ENCODE peak calls at places on chromosomes 7 and 10, in six cellular contexts. B, C, W, X, H and M are unnamed samples. For H3K27me3, the result is how much of the 10 kb centered on the place peaks cover.

GRCh38 chr7:136114966-136115762 is 138.0 kb upstream of the MTPN start:
- DNase-seq in B (peak), C (no peak), W (peak), X (peak), H (no peak), M (peak)

GRCh38 chr10:74728225-74728624 is 98.2 kb upstream of the KAT6B start:
- DNase-seq in B (no peak), C (no peak), W (no peak), X (no peak), H (no peak), M (no peak)

GRCh38 chr7:137804819-137805218 is 42.0 kb downstream of the DGKI start:
- DNase-seq in B (no peak), C (no peak), W (no peak), X (no peak), H (no peak), M (no peak)

GRCh38 chr7:116628971-116629586 is 42.9 kb upstream of the MET start:
- DNase-seq in B (peak), C (no peak), W (peak), X (no peak), H (peak), M (peak)

GRCh38 chr7:78203042-78203720 is 404.6 kb downstream of the PHTF2 start:
- DNase-seq in B (no peak), C (no peak), W (no peak), X (no peak), H (no peak), M (no peak)

GRCh38 chr10:1149793-1150637 is 93.8 kb downstream of the WDR37 start:
- DNase-seq in B (peak), C (peak), W (peak), X (no peak), H (no peak), M (peak)

GRCh38 chr10:3068968-3069737 is 1.8 kb downstream of the PFKP start:
- DNase-seq in B (no peak), C (no peak), W (no peak), X (no peak), H (no peak), M (peak)

GRCh38 chr10:49161411-49161997 is 26.7 kb downstream of the TMEM273 start:
- DNase-seq in B (no peak), C (no peak), W (no peak), X (no peak), H (no peak), M (peak)

GRCh38 chr10:97713828-97714400 is 384 bp downstream of the MARVELD1 start:
- DNase-seq in B (peak), C (peak), W (peak), X (peak), H (no peak), M (peak)

GRCh38 chr10:130654726-130655125 is 518.5 kb downstream of the GLRX3 start:
- DNase-seq in B (no peak), C (no peak), W (no peak), X (no peak), H (no peak), M (no peak)

GRCh38 chr7:1706721-1707613 is 36.9 kb downstream of the ELFN1 start:
- DNase-seq in B (peak), C (no peak), W (no peak), X (peak), H (no peak), M (no peak)

GRCh38 chr10:97235353-97235752 is 49.6 kb upstream of the SLIT1 start:
- DNase-seq in B (no peak), C (no peak), W (no peak), X (no peak), H (no peak), M (no peak)

GRCh38 chr10:127908106-127908957 is 1.4 kb downstream of the PTPRE start:
- DNase-seq in B (no peak), C (peak), W (peak), X (no peak), H (no peak), M (no peak)

GRCh38 chr7:22182139-22182538 is 174.8 kb downstream of the RAPGEF5 start:
- DNase-seq in B (no peak), C (no peak), W (no peak), X (no peak), H (no peak), M (no peak)

GRCh38 chr10:132001238-132001977 is 19.7 kb upstream of the BNIP3 start:
- DNase-seq in B (no peak), C (no peak), W (no peak), X (peak), H (no peak), M (no peak)

GRCh38 chr7:130667593-130668257 is 823 bp downstream of the COPG2 start:
- DNase-seq in B (no peak), C (peak), W (no peak), X (no peak), H (peak), M (peak)

GRCh38 chr10:5550621-5551530 is 26.1 kb downstream of the CALML3 start:
- DNase-seq in B (no peak), C (no peak), W (no peak), X (no peak), H (no peak), M (no peak)

GRCh38 chr7:131530137-131530536 is 26.3 kb downstream of the PODXL start:
- DNase-seq in B (no peak), C (no peak), W (no peak), X (no peak), H (no peak), M (no peak)

GRCh38 chr7:128454808-128455555 is 696 bp upstream of the HILPDA start:
- DNase-seq in B (no peak), C (no peak), W (no peak), X (no peak), H (no peak), M (no peak)

GRCh38 chr7:92813390-92814024 is 22.9 kb downstream of the CDK6 start:
- DNase-seq in B (no peak), C (no peak), W (no peak), X (no peak), H (no peak), M (no peak)

GRCh38 chr10:109987413-109987812 is 20.4 kb upstream of the ADD3 start:
- DNase-seq in B (no peak), C (no peak), W (no peak), X (no peak), H (no peak), M (no peak)

GRCh38 chr7:374706-375490 is 84.9 kb downstream of the FOXL3 start:
- DNase-seq in B (peak), C (no peak), W (no peak), X (no peak), H (no peak), M (no peak)

GRCh38 chr10:45265995-45266394 is 49.4 kb downstream of the OR13A1 start:
- DNase-seq in B (no peak), C (no peak), W (no peak), X (no peak), H (no peak), M (no peak)

GRCh38 chr7:38873433-38873832 is 35.6 kb downstream of the VPS41 start:
- DNase-seq in B (no peak), C (no peak), W (no peak), X (no peak), H (no peak), M (no peak)

GRCh38 chr10:72803119-72803505 is 90.4 kb upstream of the OIT3 start:
- DNase-seq in B (no peak), C (no peak), W (no peak), X (no peak), H (no peak), M (no peak)

GRCh38 chr7:74452748-74453320 is 872 bp upstream of the GTF2IRD1 start:
- DNase-seq in B (no peak), C (no peak), W (no peak), X (peak), H (no peak), M (peak)

GRCh38 chr10:78502208-78502943 is 468.7 kb downstream of the RPS24 start:
- DNase-seq in B (no peak), C (peak), W (no peak), X (no peak), H (no peak), M (no peak)

GRCh38 chr10:74227697-74228424 is 76.8 kb downstream of the ADK start:
- DNase-seq in B (no peak), C (no peak), W (no peak), X (no peak), H (no peak), M (peak)

GRCh38 chr7:46089281-46089680 is 168.2 kb upstream of the IGFBP3 start:
- DNase-seq in B (no peak), C (no peak), W (no peak), X (no peak), H (no peak), M (no peak)

GRCh38 chr7:75854233-75854632 is 24.6 kb upstream of the RHBDD2 start:
- DNase-seq in B (no peak), C (no peak), W (no peak), X (no peak), H (no peak), M (no peak)

GRCh38 chr7:155257482-155258232 is 40.0 kb upstream of the INSIG1 start:
- DNase-seq in B (peak), C (no peak), W (peak), X (no peak), H (peak), M (peak)

GRCh38 chr7:134627109-134627774 is 19.4 kb upstream of the BPGM start:
- DNase-seq in B (no peak), C (no peak), W (no peak), X (no peak), H (no peak), M (no peak)

GRCh38 chr7:134627775-134628153 is 18.9 kb upstream of the BPGM start:
- DNase-seq in B (no peak), C (no peak), W (no peak), X (no peak), H (no peak), M (no peak)

GRCh38 chr7:134622303-134622995 is 24.2 kb upstream of the BPGM start:
- DNase-seq in B (no peak), C (no peak), W (no peak), X (no peak), H (no peak), M (no peak)

GRCh38 chr7:134623193-134623592 is 23.5 kb upstream of the BPGM start:
- DNase-seq in B (no peak), C (no peak), W (no peak), X (no peak), H (no peak), M (no peak)

GRCh38 chr7:134625571-134625970 is 21.1 kb upstream of the BPGM start:
- DNase-seq in B (no peak), C (no peak), W (no peak), X (no peak), H (no peak), M (no peak)
- H3K27me3 ChIP-seq in B (under half), C (under half), W (under half), X (under half), H (under half), M (under half)

GRCh38 chr7:104272767-104273384 is 55.5 kb upstream of the LHFPL3 start:
- DNase-seq in B (no peak), C (no peak), W (no peak), X (peak), H (no peak), M (peak)
- H3K27me3 ChIP-seq in B (under half), C (under half), W (under half), X (under half), H (under half), M (under half)

DNA sequence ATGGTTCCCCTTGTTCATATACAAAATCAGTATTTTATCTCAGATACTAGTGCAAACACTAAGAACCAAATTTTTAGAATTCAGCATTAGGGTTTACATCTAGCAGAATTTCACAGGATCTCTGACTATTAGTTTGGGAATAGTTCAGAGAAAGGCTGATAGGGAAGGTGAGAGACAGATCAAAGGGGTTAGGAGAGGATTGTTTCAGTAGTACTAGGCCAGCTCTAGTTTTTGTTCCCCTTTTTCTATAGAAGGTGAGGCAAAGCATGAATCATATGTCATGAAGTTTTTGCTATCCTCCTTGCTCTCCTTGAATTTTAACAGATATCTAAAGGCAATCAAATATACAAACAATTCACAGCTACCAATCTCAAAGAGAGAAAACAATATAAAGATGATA is 26.1 kb upstream of the CTNNA3 start:
- DNase-seq in B (no peak), C (no peak), W (no peak), X (no peak), H (no peak), M (no peak)
- H3K27me3 ChIP-seq in B (under half), C (under half), W (under half), X (under half), H (under half), M (under half)

DNA sequence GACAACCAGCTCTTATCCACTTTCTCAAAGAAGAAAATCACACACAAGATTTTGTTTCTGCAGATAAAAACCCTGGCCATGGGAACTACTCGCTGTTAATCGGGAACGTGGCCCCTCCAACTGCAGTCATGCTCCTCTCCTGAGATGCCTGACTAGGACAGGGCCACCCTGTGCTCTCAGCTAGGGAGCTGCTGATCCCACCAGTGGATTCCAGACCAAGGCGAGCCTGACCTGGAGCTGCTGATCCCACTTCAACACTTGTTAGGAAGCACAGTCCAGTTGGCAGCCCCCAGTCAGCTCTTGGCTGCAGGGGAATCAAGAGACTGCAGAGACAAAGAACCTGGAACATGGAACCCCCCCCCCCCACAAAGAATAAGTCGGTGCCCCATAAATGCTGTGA is 474.3 kb upstream of the MGMT start:
- DNase-seq in B (no peak), C (no peak), W (no peak), X (no peak), H (no peak), M (no peak)
- H3K27me3 ChIP-seq in B (under half), C (under half), W (under half), X (under half), H (under half), M (under half)

DNA sequence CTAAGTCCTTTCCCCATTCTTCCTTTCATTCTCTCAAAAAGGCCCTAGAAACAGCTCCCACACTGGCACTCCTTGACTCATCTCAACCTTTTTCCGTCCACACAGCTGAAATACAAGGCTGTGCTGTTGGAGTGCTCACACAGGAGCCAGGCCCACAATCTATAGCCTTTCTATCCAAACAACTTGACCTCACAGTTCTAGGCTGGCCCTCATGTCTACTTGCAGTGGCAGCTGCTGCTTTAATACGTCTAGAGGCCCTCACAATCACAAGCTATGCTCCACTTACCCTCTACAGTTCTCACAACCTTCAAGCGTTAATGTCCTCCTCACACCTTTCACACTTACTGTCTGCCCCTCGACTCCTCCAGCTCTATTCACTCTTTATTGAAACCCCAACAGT is 12.0 kb upstream of the LRRC61 start:
- DNase-seq in B (no peak), C (no peak), W (no peak), X (no peak), H (no peak), M (no peak)
- H3K27me3 ChIP-seq in B (under half), C (under half), W (under half), X (under half), H (under half), M (under half)

DNA sequence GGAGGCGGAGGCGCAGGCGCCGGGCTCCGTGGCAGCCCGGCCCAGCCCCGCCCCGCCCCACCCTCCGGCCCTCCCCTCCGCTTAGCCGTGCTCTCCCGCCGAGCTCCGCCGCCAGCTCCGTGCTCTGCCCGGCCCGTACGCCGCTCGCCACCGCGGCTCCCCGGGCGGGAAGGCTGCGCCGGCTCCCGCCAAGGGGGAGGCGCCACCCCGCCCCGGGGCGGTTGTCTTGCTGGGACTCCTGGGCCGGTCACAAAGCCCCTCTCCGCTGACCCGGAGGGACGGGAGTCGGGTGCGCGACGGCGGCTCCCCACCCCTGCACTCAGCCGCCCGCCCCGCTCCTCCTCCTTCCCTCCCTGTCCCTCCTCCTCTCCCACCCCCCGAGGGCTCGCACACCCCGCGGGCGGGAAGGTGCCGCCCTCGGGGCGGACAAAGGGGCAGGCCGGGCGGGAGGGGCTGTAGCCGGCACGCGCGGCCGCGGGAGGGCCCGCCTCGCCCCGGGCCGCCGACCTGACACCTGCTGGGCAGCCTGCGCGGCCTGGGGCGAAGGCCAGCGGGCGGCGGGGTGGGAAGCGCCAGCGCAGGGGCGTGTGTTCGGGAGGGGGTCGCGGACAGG is 11.5 kb upstream of the SP8 start:
- DNase-seq in B (peak), C (no peak), W (no peak), X (peak), H (no peak), M (peak)
- H3K27me3 ChIP-seq in B (half or more), C (under half), W (half or more), X (under half), H (half or more), M (under half)

GRCh38 chr7:27172388-27172774 is 1.7 kb downstream of the HOXA10 start:
- DNase-seq in B (no peak), C (no peak), W (no peak), X (no peak), H (no peak), M (no peak)
- H3K27me3 ChIP-seq in B (half or more), C (under half), W (half or more), X (half or more), H (half or more), M (half or more)

GRCh38 chr7:70640266-70640833 is 491.6 kb upstream of the GALNT17 start:
- DNase-seq in B (no peak), C (no peak), W (no peak), X (no peak), H (no peak), M (no peak)
- H3K27me3 ChIP-seq in B (under half), C (under half), W (under half), X (under half), H (under half), M (under half)